ENCODE peak calls at places on chromosomes 11 and 22, in eight cellular contexts. B is uterus, T is HCT116, Z is fibroblast of lung, Q is HFF-Myc, W is spleen, A is dorsolateral prefrontal cortex, M is transverse colon. V is an unnamed sample.

GRCh38 chr11:30015725-30016449 is 943 bp downstream of the KCNA4 start:
- DNase-seq in B (no peak), T (no peak), Z (no peak), Q (no peak), W (no peak), A (no peak), M (no peak), V (no peak)

GRCh38 chr11:86743223-86744118 is 56.9 kb upstream of the PRSS23 start:
- DNase-seq in B (peak), T (peak), Z (peak), Q (peak), W (no peak), A (peak), M (peak), V (no peak)

GRCh38 chr11:64233913-64234839 is at the start of gene VEGFB:
- DNase-seq in B (peak), T (no peak), Z (peak), Q (no peak), W (peak), A (no peak), M (peak), V (no peak)

GRCh38 chr22:21665047-21665851 is 563 bp upstream of the PPIL2 start:
- DNase-seq in B (no peak), T (no peak), Z (no peak), Q (no peak), W (no peak), A (no peak), M (no peak), V (no peak)

GRCh38 chr11:57491371-57492061 is 24.0 kb downstream of the SLC43A1 start:
- DNase-seq in B (no peak), T (no peak), Z (no peak), Q (no peak), W (peak), A (no peak), M (peak), V (no peak)

GRCh38 chr22:31891366-31892079 is 52.8 kb upstream of the YWHAH start:
- DNase-seq in B (no peak), T (no peak), Z (peak), Q (no peak), W (no peak), A (no peak), M (no peak), V (peak)

GRCh38 chr11:7498193-7498592 is 12.9 kb downstream of the OLFML1 start:
- DNase-seq in B (no peak), T (no peak), Z (no peak), Q (no peak), W (no peak), A (no peak), M (no peak), V (no peak)

GRCh38 chr11:119490253-119491006 is 67.5 kb upstream of the THY1 start:
- DNase-seq in B (no peak), T (no peak), Z (no peak), Q (no peak), W (peak), A (no peak), M (no peak), V (no peak)

GRCh38 chr22:43310311-43310710 is 32.9 kb downstream of the SCUBE1 start:
- DNase-seq in B (no peak), T (no peak), Z (no peak), Q (no peak), W (no peak), A (no peak), M (no peak), V (no peak)

GRCh38 chr11:130168105-130168504 is 8.5 kb downstream of the ST14 start:
- DNase-seq in B (no peak), T (no peak), Z (peak), Q (no peak), W (no peak), A (no peak), M (peak), V (no peak)

GRCh38 chr11:15969701-15970329 is 386.5 kb downstream of the SOX6 start:
- DNase-seq in B (no peak), T (no peak), Z (peak), Q (peak), W (no peak), A (no peak), M (no peak), V (no peak)

GRCh38 chr11:67780056-67780455 is 105.6 kb upstream of the ALDH3B2 start:
- DNase-seq in B (no peak), T (no peak), Z (no peak), Q (no peak), W (no peak), A (no peak), M (no peak), V (no peak)

GRCh38 chr11:23211221-23211620 is 350.9 kb upstream of the CCDC179 start:
- DNase-seq in B (no peak), T (no peak), Z (peak), Q (no peak), W (no peak), A (no peak), M (no peak), V (no peak)

GRCh38 chr22:46783721-46784120 is 21.3 kb downstream of the TBC1D22A start:
- DNase-seq in B (no peak), T (no peak), Z (no peak), Q (no peak), W (no peak), A (no peak), M (no peak), V (no peak)

GRCh38 chr11:73168925-73169579 is 26.9 kb upstream of the FCHSD2 start:
- DNase-seq in B (no peak), T (no peak), Z (no peak), Q (no peak), W (peak), A (no peak), M (no peak), V (no peak)

GRCh38 chr11:68867067-68867466 is 25.4 kb upstream of the CPT1A start:
- DNase-seq in B (no peak), T (no peak), Z (no peak), Q (no peak), W (peak), A (no peak), M (no peak), V (no peak)

GRCh38 chr22:28252539-28252938 is 333.5 kb upstream of the PITPNB start:
- DNase-seq in B (no peak), T (no peak), Z (no peak), Q (no peak), W (no peak), A (no peak), M (no peak), V (no peak)

DNA sequence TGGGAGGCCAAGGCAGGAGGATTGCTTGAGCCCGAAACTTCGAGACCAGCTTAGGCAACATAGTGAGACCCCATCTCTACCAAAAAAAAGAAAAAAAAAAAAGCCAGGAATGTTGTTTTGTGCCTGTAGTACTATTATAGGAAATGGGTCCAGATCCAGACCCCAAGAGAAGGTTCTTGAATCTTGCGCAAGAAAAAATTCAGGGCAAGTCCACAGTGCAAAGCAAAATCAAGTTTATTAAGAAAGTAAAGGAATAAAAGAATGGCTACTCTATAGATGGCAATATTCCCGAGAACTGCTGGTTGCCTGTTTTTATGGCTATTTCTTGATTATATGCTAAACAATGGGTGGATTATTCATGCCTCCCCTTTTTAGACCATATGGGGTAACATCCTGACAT is 51.2 kb upstream of the RDX start:
- DNase-seq in B (no peak), T (no peak), Z (no peak), Q (no peak), W (no peak), A (no peak), M (no peak), V (no peak)
- TF ChIP-seq CTCF in B (no peak), T (no peak), Z (no peak), Q (no peak), W (no peak), A (no peak), M (no peak), V (no peak)

GRCh38 chr22:37547249-37547741 is 13.0 kb upstream of the CDC42EP1 start:
- DNase-seq in B (no peak), T (no peak), Z (no peak), Q (no peak), W (no peak), A (no peak), M (no peak), V (no peak)

GRCh38 chr22:37545703-37546435 is 14.4 kb upstream of the CDC42EP1 start:
- DNase-seq in B (peak), T (no peak), Z (peak), Q (peak), W (peak), A (no peak), M (peak), V (no peak)

GRCh38 chr22:37549704-37550059 is 10.6 kb upstream of the CDC42EP1 start:
- DNase-seq in B (peak), T (no peak), Z (peak), Q (no peak), W (no peak), A (peak), M (no peak), V (no peak)

GRCh38 chr22:37544955-37545702 is 15.2 kb upstream of the CDC42EP1 start:
- DNase-seq in B (peak), T (no peak), Z (peak), Q (no peak), W (no peak), A (no peak), M (peak), V (no peak)

GRCh38 chr22:37546436-37547248 is 13.6 kb upstream of the CDC42EP1 start:
- DNase-seq in B (peak), T (no peak), Z (peak), Q (no peak), W (no peak), A (peak), M (peak), V (no peak)
- H3K4me3 ChIP-seq in B (no peak), T (no peak), Z (no peak), Q (peak), W (no peak), A (no peak), M (no peak), V (no peak)

GRCh38 chr22:18077087-18077638 is 627 bp upstream of the PEX26 start:
- DNase-seq in B (no peak), T (no peak), Z (no peak), Q (no peak), W (no peak), A (no peak), M (no peak), V (no peak)

GRCh38 chr22:18079706-18080230 is 2.0 kb downstream of the PEX26 start:
- DNase-seq in B (no peak), T (no peak), Z (no peak), Q (no peak), W (no peak), A (no peak), M (no peak), V (no peak)

GRCh38 chr22:18076060-18076497 is 1.7 kb upstream of the PEX26 start:
- DNase-seq in B (peak), T (peak), Z (peak), Q (peak), W (no peak), A (no peak), M (peak), V (peak)

GRCh38 chr22:18077639-18078328 is at the start of gene PEX26:
- DNase-seq in B (peak), T (peak), Z (peak), Q (peak), W (peak), A (peak), M (peak), V (peak)

DNA sequence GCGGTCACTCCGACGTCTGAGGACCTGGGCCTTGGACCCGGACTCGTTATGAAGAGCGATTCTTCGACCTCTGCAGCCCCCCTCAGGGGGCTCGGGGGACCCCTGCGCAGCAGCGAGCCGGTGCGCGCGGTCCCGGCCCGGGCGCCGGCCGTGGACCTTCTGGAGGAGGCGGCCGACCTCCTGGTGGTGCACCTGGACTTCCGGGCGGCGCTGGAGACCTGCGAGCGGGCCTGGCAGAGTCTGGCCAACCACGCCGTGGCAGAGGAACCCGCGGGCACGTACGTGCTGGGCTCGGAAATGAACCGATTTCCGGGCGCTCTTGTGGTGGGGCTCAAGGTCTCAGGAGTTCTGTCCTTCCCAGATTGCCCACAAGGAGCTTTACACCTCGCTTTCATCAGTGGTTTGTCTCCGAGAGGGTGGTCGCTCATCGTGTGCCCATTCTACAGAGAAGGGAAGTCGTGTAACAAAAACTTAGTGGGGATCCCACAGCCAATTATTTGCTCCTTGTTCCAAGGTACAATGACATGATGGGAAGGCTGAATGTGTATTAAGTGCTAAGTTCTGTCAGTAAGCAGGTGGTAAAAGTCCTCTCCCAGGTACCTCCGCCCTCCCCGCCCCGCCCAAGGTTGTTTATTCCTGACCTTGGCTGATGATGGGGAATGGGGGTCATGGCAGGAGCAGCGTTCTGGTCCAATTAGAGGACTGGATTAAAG is 695 bp downstream of the PEX26 start:
- DNase-seq in B (no peak), T (no peak), Z (peak), Q (no peak), W (peak), A (no peak), M (peak), V (no peak)
- TF ChIP-seq CTCF in B (no peak), T (no peak), Z (no peak), Q (no peak), W (no peak), A (no peak), M (peak), V (no peak)

DNA sequence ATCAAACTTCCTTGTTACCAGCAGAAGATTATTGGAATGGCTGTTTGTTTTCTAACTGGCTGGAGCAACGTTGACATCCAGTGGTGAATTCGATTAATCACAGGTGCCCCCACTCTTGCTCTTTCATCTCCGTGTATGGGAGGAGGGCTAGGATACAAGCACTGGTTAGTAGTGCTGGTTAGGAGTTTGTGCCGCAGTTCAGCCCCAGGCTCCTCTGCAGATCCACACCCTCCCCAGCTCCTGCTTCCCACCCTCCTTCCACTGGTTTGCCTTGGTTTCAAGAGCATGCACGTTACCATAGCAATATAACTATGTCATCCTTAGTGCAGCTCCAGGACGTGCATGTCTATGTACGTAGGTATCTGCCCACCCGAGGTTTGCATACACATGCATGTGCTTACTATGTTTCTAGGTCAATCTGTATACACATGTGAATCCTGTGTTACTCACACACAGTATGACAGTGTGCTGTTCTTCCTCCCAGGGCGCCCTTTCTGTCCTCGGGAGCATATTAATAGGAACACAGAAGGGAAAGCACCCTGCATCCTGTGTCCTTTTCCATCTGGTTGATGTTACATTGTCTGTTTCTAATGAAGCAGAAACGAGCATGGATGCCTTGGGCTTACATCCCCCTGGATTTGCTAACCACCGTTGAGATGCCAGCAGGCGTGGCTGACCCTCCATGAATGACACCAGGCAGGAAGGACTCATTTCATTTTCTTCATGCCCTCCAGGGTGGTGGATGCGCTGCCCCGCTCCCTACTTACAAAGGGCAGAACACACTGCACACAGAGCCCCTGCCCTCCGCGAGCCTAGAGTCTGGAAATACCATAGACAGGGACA is 539.2 kb downstream of the OPCML start:
- DNase-seq in B (no peak), T (no peak), Z (peak), Q (no peak), W (no peak), A (no peak), M (no peak), V (no peak)
- H3K4me3 ChIP-seq in B (no peak), T (no peak), Z (no peak), Q (no peak), W (no peak), A (no peak), M (no peak), V (no peak)

GRCh38 chr11:44178381-44178780 is 82.9 kb downstream of the EXT2 start:
- DNase-seq in B (no peak), T (no peak), Z (peak), Q (no peak), W (no peak), A (no peak), M (no peak), V (no peak)
- TF ChIP-seq CTCF in B (no peak), T (no peak), Z (peak), Q (no peak), W (no peak), A (no peak), M (no peak), V (no peak)

DNA sequence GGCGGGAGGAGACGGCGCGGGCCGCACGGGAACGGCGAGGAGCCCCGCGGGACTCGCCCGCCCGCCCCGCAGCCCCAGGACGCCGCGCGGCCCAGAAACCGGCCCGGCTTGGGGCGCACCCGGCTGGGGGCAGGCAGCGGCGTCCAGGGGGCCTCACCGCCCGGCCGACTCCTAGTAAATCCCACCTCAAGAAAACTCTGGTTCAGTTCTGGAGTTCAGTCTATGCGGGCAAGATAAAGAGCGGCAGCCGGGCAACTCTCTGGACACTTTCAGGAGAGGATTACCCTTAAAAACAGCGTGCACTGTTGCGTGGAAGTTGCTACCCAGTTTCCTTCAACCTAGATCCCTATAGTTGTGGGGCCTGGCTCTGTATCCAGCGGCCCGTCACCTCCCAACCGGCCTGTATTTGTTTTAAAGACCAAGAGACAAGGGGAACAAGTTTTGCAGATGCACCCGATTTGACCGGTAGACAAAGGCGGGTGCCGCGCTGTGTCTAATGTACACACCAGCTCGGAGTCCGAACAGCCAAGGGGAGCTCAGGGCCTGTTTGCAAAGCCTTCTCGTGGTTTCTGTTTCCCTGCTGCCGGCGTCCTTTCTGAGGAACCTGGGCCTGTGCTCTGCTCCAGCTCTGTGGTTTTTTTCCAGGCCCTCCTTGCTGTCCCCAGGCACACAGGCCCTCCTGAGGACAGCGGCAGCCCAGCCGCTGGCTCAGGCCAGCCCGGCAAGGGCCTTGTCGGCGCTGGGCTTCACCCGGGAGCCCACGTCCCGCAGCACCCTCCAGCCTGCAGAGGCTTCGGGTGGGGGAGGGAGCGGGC is 1.1 kb downstream of the TBX1 start:
- DNase-seq in B (no peak), T (no peak), Z (no peak), Q (no peak), W (no peak), A (no peak), M (no peak), V (peak)
- H3K4me3 ChIP-seq in B (no peak), T (no peak), Z (no peak), Q (peak), W (no peak), A (no peak), M (no peak), V (peak)

GRCh38 chr22:45344339-45344738 is 34.6 kb downstream of the FAM118A start:
- DNase-seq in B (no peak), T (no peak), Z (no peak), Q (no peak), W (no peak), A (no peak), M (no peak), V (no peak)
- TF ChIP-seq CTCF in B (peak), T (no peak), Z (peak), Q (no peak), W (no peak), A (no peak), M (no peak), V (no peak)